ENCODE peak calls at places on chromosomes 11 and 22, in ten cellular contexts. One of them, this sample, is unnamed.

GRCh38 chr11:125568970-125569912 is at the start of gene EI24:
- ATAC-seq in gastrocnemius medialis: peak
- ATAC-seq in activated CD8-positive, alpha-beta T cell treated with anti-CD3 and anti-CD28 coated beads for 36 hours: peak
- ATAC-seq in psoas muscle: peak
- ATAC-seq in T-helper 17 cell: peak
- ATAC-seq in left cardiac atrium: peak
- ATAC-seq in activated CD4-positive, alpha-beta T cell treated with anti-CD3 and anti-CD28 coated beads for 36 hours: peak
- ATAC-seq in naive thymus-derived CD4-positive, alpha-beta T cell: peak
- ATAC-seq in gastroesophageal sphincter: peak
- ATAC-seq in activated T-cell treated with anti-CD3 and anti-CD28 coated beads, Interleukin-2, amount 50 U/mL, for 72 hours: peak
- ATAC-seq in this sample: peak

GRCh38 chr11:2385156-2386151 is 8.3 kb downstream of the CD81 start:
- ATAC-seq in naive thymus-derived CD4-positive, alpha-beta T cell: no peak
- ATAC-seq in activated T-cell treated with anti-CD3 and anti-CD28 coated beads, Interleukin-2, amount 50 U/mL, for 72 hours: no peak
- ATAC-seq in gastrocnemius medialis: no peak
- ATAC-seq in activated CD4-positive, alpha-beta T cell treated with anti-CD3 and anti-CD28 coated beads for 36 hours: no peak
- ATAC-seq in activated CD8-positive, alpha-beta T cell treated with anti-CD3 and anti-CD28 coated beads for 36 hours: no peak
- ATAC-seq in T-helper 17 cell: peak
- ATAC-seq in psoas muscle: no peak
- ATAC-seq in left cardiac atrium: no peak
- ATAC-seq in gastroesophageal sphincter: no peak
- ATAC-seq in this sample: peak

GRCh38 chr22:45131749-45132148 is 32.0 kb upstream of the NUP50 start:
- ATAC-seq in naive thymus-derived CD4-positive, alpha-beta T cell: peak
- ATAC-seq in activated T-cell treated with anti-CD3 and anti-CD28 coated beads, Interleukin-2, amount 50 U/mL, for 72 hours: no peak
- ATAC-seq in left cardiac atrium: peak
- ATAC-seq in gastroesophageal sphincter: no peak
- ATAC-seq in gastrocnemius medialis: no peak
- ATAC-seq in psoas muscle: no peak
- ATAC-seq in activated CD8-positive, alpha-beta T cell treated with anti-CD3 and anti-CD28 coated beads for 36 hours: no peak
- ATAC-seq in activated CD4-positive, alpha-beta T cell treated with anti-CD3 and anti-CD28 coated beads for 36 hours: no peak
- ATAC-seq in T-helper 17 cell: peak
- ATAC-seq in this sample: peak

GRCh38 chr22:40535189-40535512 is 101.4 kb downstream of the MRTFA start:
- ATAC-seq in activated T-cell treated with anti-CD3 and anti-CD28 coated beads, Interleukin-2, amount 50 U/mL, for 72 hours: peak
- ATAC-seq in gastrocnemius medialis: no peak
- ATAC-seq in T-helper 17 cell: no peak
- ATAC-seq in activated CD4-positive, alpha-beta T cell treated with anti-CD3 and anti-CD28 coated beads for 36 hours: peak
- ATAC-seq in psoas muscle: no peak
- ATAC-seq in left cardiac atrium: no peak
- ATAC-seq in naive thymus-derived CD4-positive, alpha-beta T cell: no peak
- ATAC-seq in gastroesophageal sphincter: no peak
- ATAC-seq in activated CD8-positive, alpha-beta T cell treated with anti-CD3 and anti-CD28 coated beads for 36 hours: peak
- ATAC-seq in this sample: no peak

GRCh38 chr11:108965602-108966001 is 300.7 kb downstream of the DDX10 start:
- ATAC-seq in activated CD4-positive, alpha-beta T cell treated with anti-CD3 and anti-CD28 coated beads for 36 hours: no peak
- ATAC-seq in T-helper 17 cell: no peak
- ATAC-seq in naive thymus-derived CD4-positive, alpha-beta T cell: peak
- ATAC-seq in gastroesophageal sphincter: no peak
- ATAC-seq in gastrocnemius medialis: peak
- ATAC-seq in activated CD8-positive, alpha-beta T cell treated with anti-CD3 and anti-CD28 coated beads for 36 hours: no peak
- ATAC-seq in psoas muscle: peak
- ATAC-seq in activated T-cell treated with anti-CD3 and anti-CD28 coated beads, Interleukin-2, amount 50 U/mL, for 72 hours: no peak
- ATAC-seq in left cardiac atrium: no peak
- ATAC-seq in this sample: no peak

GRCh38 chr22:37053310-37054077 is 2.0 kb downstream of the KCTD17 start:
- ATAC-seq in activated T-cell treated with anti-CD3 and anti-CD28 coated beads, Interleukin-2, amount 50 U/mL, for 72 hours: no peak
- ATAC-seq in psoas muscle: no peak
- ATAC-seq in gastrocnemius medialis: no peak
- ATAC-seq in T-helper 17 cell: no peak
- ATAC-seq in activated CD4-positive, alpha-beta T cell treated with anti-CD3 and anti-CD28 coated beads for 36 hours: no peak
- ATAC-seq in left cardiac atrium: peak
- ATAC-seq in activated CD8-positive, alpha-beta T cell treated with anti-CD3 and anti-CD28 coated beads for 36 hours: no peak
- ATAC-seq in gastroesophageal sphincter: no peak
- ATAC-seq in naive thymus-derived CD4-positive, alpha-beta T cell: no peak
- ATAC-seq in this sample: no peak

GRCh38 chr11:47943721-47944554 is 36.4 kb upstream of the PTPRJ start:
- ATAC-seq in gastrocnemius medialis: no peak
- ATAC-seq in gastroesophageal sphincter: no peak
- ATAC-seq in left cardiac atrium: no peak
- ATAC-seq in psoas muscle: no peak
- ATAC-seq in activated CD8-positive, alpha-beta T cell treated with anti-CD3 and anti-CD28 coated beads for 36 hours: no peak
- ATAC-seq in activated CD4-positive, alpha-beta T cell treated with anti-CD3 and anti-CD28 coated beads for 36 hours: no peak
- ATAC-seq in T-helper 17 cell: no peak
- ATAC-seq in activated T-cell treated with anti-CD3 and anti-CD28 coated beads, Interleukin-2, amount 50 U/mL, for 72 hours: no peak
- ATAC-seq in naive thymus-derived CD4-positive, alpha-beta T cell: no peak
- ATAC-seq in this sample: no peak

GRCh38 chr11:45745065-45745811 is 59.7 kb upstream of the SLC35C1 start:
- ATAC-seq in activated CD8-positive, alpha-beta T cell treated with anti-CD3 and anti-CD28 coated beads for 36 hours: no peak
- ATAC-seq in activated CD4-positive, alpha-beta T cell treated with anti-CD3 and anti-CD28 coated beads for 36 hours: no peak
- ATAC-seq in T-helper 17 cell: no peak
- ATAC-seq in gastroesophageal sphincter: peak
- ATAC-seq in psoas muscle: no peak
- ATAC-seq in activated T-cell treated with anti-CD3 and anti-CD28 coated beads, Interleukin-2, amount 50 U/mL, for 72 hours: no peak
- ATAC-seq in naive thymus-derived CD4-positive, alpha-beta T cell: no peak
- ATAC-seq in left cardiac atrium: peak
- ATAC-seq in gastrocnemius medialis: no peak
- ATAC-seq in this sample: no peak

GRCh38 chr22:34122064-34122463 is 201.8 kb upstream of the LARGE1 start:
- ATAC-seq in activated CD8-positive, alpha-beta T cell treated with anti-CD3 and anti-CD28 coated beads for 36 hours: no peak
- ATAC-seq in activated T-cell treated with anti-CD3 and anti-CD28 coated beads, Interleukin-2, amount 50 U/mL, for 72 hours: no peak
- ATAC-seq in psoas muscle: no peak
- ATAC-seq in activated CD4-positive, alpha-beta T cell treated with anti-CD3 and anti-CD28 coated beads for 36 hours: no peak
- ATAC-seq in gastroesophageal sphincter: no peak
- ATAC-seq in T-helper 17 cell: no peak
- ATAC-seq in naive thymus-derived CD4-positive, alpha-beta T cell: no peak
- ATAC-seq in gastrocnemius medialis: no peak
- ATAC-seq in left cardiac atrium: no peak
- ATAC-seq in this sample: no peak

GRCh38 chr11:76236092-76237026 is 30.1 kb upstream of the WNT11 start:
- ATAC-seq in naive thymus-derived CD4-positive, alpha-beta T cell: no peak
- ATAC-seq in psoas muscle: peak
- ATAC-seq in gastroesophageal sphincter: peak
- ATAC-seq in gastrocnemius medialis: peak
- ATAC-seq in T-helper 17 cell: no peak
- ATAC-seq in activated CD8-positive, alpha-beta T cell treated with anti-CD3 and anti-CD28 coated beads for 36 hours: peak
- ATAC-seq in activated T-cell treated with anti-CD3 and anti-CD28 coated beads, Interleukin-2, amount 50 U/mL, for 72 hours: peak
- ATAC-seq in activated CD4-positive, alpha-beta T cell treated with anti-CD3 and anti-CD28 coated beads for 36 hours: peak
- ATAC-seq in left cardiac atrium: peak
- ATAC-seq in this sample: peak

GRCh38 chr11:126138636-126139540 is 72.6 kb downstream of the RPUSD4 start:
- ATAC-seq in activated CD4-positive, alpha-beta T cell treated with anti-CD3 and anti-CD28 coated beads for 36 hours: no peak
- ATAC-seq in activated CD8-positive, alpha-beta T cell treated with anti-CD3 and anti-CD28 coated beads for 36 hours: no peak
- ATAC-seq in naive thymus-derived CD4-positive, alpha-beta T cell: no peak
- ATAC-seq in T-helper 17 cell: no peak
- ATAC-seq in gastrocnemius medialis: no peak
- ATAC-seq in activated T-cell treated with anti-CD3 and anti-CD28 coated beads, Interleukin-2, amount 50 U/mL, for 72 hours: no peak
- ATAC-seq in gastroesophageal sphincter: no peak
- ATAC-seq in left cardiac atrium: peak
- ATAC-seq in psoas muscle: no peak
- ATAC-seq in this sample: no peak

This sample was measured in stimulated activated memory B cell treated with anti-CD40 and anti-IgM and Interleukin-4, amounts not matched to agents 10 μg/mL and 1 μg/mL and 100 μg/mL, for 72 hours.